ENCODE peak calls at places on chromosome 12, in ten cellular contexts. R is cardiac fibroblast; E is naive thymus-derived CD8-positive, alpha-beta T cell; W is foreskin keratinocyte; C is HFF-Myc; A is glomerular endothelial cell; S is stimulated activated naive CD4-positive, alpha-beta T cell; D is stimulated activated CD4-positive, alpha-beta T cell treated with anti-CD3 and anti-CD28 coated beads, Interleukin-1b, Interleukin-23, amount 100 ng/mL, for 4 hours; Z is nucleus accumbens; P is ELR. L is an unnamed sample.

GRCh38 chr12:104737682-104738370 is 220.3 kb downstream of the SLC41A2 start:
- DNase-seq in R (no peak), E (no peak), W (no peak), C (no peak), A (no peak), S (no peak), D (no peak), Z (no peak), P (no peak), L (no peak)

GRCh38 chr12:79949098-79949497 is 14.2 kb upstream of the PPP1R12A start:
- DNase-seq in R (no peak), E (no peak), W (no peak), C (no peak), A (no peak), S (no peak), D (no peak), Z (no peak), P (no peak), L (no peak)

GRCh38 chr12:55703976-55704761 is 3.5 kb downstream of the ITGA7 start:
- DNase-seq in R (peak; percentile 41), E (no peak), W (no peak), C (no peak), A (no peak), S (no peak), D (no peak), Z (no peak), P (no peak), L (no peak)

GRCh38 chr12:110249105-110249504 is 31.9 kb upstream of the ATP2A2 start:
- DNase-seq in R (no peak), E (no peak), W (no peak), C (no peak), A (no peak), S (no peak), D (no peak), Z (no peak), P (no peak), L (no peak)

GRCh38 chr12:22282283-22282682 is 52.2 kb downstream of the ST8SIA1 start:
- DNase-seq in R (peak; percentile 63), E (no peak), W (peak; percentile 81), C (peak; percentile 30), A (no peak), S (no peak), D (no peak), Z (no peak), P (peak; percentile 93), L (no peak)

GRCh38 chr12:102879144-102879763 is 37.8 kb downstream of the PAH start:
- DNase-seq in R (peak; percentile 39), E (no peak), W (peak; percentile 52), C (peak; percentile 41), A (no peak), S (no peak), D (no peak), Z (peak; percentile 34), P (peak; percentile 77), L (peak; percentile 83)

GRCh38 chr12:47307680-47308399 is 228.1 kb upstream of the AMIGO2 start:
- DNase-seq in R (peak; percentile 84), E (peak; percentile 27), W (peak; percentile 46), C (peak; percentile 36), A (peak; percentile 27), S (peak; percentile 44), D (peak; percentile 41), Z (no peak), P (peak; percentile 80), L (no peak)

GRCh38 chr12:65953621-65954020 is 129.3 kb downstream of the HMGA2 start:
- DNase-seq in R (peak; percentile 78), E (no peak), W (no peak), C (no peak), A (no peak), S (no peak), D (no peak), Z (no peak), P (peak; percentile 65), L (no peak)

GRCh38 chr12:57992001-57992400 is 50.6 kb downstream of the ATP23 start:
- DNase-seq in R (no peak), E (no peak), W (no peak), C (no peak), A (no peak), S (no peak), D (no peak), Z (no peak), P (no peak), L (no peak)

L was measured in posterior vena cava.